ENCODE peak calls at places on chromosome 9, in eight cellular contexts. X is colonic mucosa; E is AG08396; F is Caco-2; I is mesothelial cell of epicardium; L is activated CD8-positive, alpha-beta T cell treated with anti-CD3 and anti-CD28 coated beads, Interleukin-2, amount 10 ng/mL, durations not matched to agents 7 days and 5 days; Z is GM12891; V is HEK293T. N is an unnamed sample.

GRCh38 chr9:26229324-26230054 is 551.2 kb upstream of the TUSC1 start:
- DNase-seq in L (no peak), Z (no peak), F (no peak), V (no peak), E (no peak), I (no peak), X (no peak), N (no peak)

GRCh38 chr9:107224252-107224651 is 58.8 kb upstream of the RAD23B start:
- DNase-seq in F (no peak), Z (no peak), E (no peak), L (no peak), X (no peak), I (no peak), V (no peak), N (no peak)

GRCh38 chr9:91433180-91433579 is 9.5 kb upstream of the NFIL3 start:
- DNase-seq in E (peak), I (no peak), X (peak), Z (no peak), F (peak), L (no peak), V (no peak), N (no peak)

GRCh38 chr9:88173378-88173999 is 35.2 kb upstream of the SPATA31C2 start:
- DNase-seq in V (peak), X (peak), L (peak), Z (no peak), I (no peak), E (peak), F (peak), N (peak)

GRCh38 chr9:6355728-6356127 is 27.6 kb downstream of the TPD52L3 start:
- DNase-seq in E (peak), F (no peak), X (no peak), Z (no peak), L (no peak), I (no peak), V (no peak), N (no peak)

GRCh38 chr9:98365227-98365669 is 109.8 kb upstream of the TBC1D2 start:
- DNase-seq in X (peak), I (no peak), V (no peak), L (peak), E (no peak), Z (no peak), F (peak), N (no peak)

GRCh38 chr9:133518193-133518592 is 6.6 kb downstream of the MYMK start:
- DNase-seq in Z (no peak), X (no peak), F (no peak), L (no peak), E (no peak), V (no peak), I (no peak), N (no peak)

GRCh38 chr9:117205806-117206205 is 209.1 kb downstream of the ASTN2 start:
- DNase-seq in E (no peak), I (no peak), Z (no peak), L (no peak), F (no peak), V (no peak), X (no peak), N (no peak)

GRCh38 chr9:136858452-136858843 is 6.3 kb downstream of the MAMDC4 start:
- DNase-seq in E (no peak), X (peak), Z (no peak), V (no peak), L (no peak), F (no peak), I (no peak), N (no peak)

GRCh38 chr9:89312154-89312616 is 1.2 kb downstream of the CKS2 start:
- DNase-seq in L (peak), X (peak), I (no peak), E (no peak), F (no peak), Z (no peak), V (no peak), N (no peak)

GRCh38 chr9:129280236-129281231 is 102.5 kb upstream of the IER5L start:
- DNase-seq in Z (no peak), X (no peak), V (no peak), I (no peak), L (no peak), E (peak), F (no peak), N (no peak)

GRCh38 chr9:90919883-90920282 is 118.3 kb downstream of the SYK start:
- DNase-seq in I (no peak), X (no peak), L (no peak), Z (no peak), V (no peak), F (no peak), E (no peak), N (no peak)

GRCh38 chr9:107422189-107422802 is 67.3 kb downstream of the KLF4 start:
- DNase-seq in V (peak), L (peak), X (peak), Z (peak), F (peak), E (peak), I (peak), N (peak)

GRCh38 chr9:14352549-14352948 is 38.6 kb upstream of the NFIB start:
- DNase-seq in X (no peak), E (no peak), F (no peak), L (no peak), V (no peak), Z (no peak), I (no peak), N (no peak)

GRCh38 chr9:122819326-122819725 is 9.1 kb downstream of the PDCL start:
- DNase-seq in F (no peak), V (no peak), I (no peak), X (no peak), Z (no peak), E (peak), L (no peak), N (no peak)

GRCh38 chr9:73613092-73613701 is 461.5 kb downstream of the ANXA1 start:
- DNase-seq in X (no peak), F (no peak), Z (no peak), I (no peak), L (no peak), V (no peak), E (no peak), N (no peak)

GRCh38 chr9:21933865-21934264 is 60.3 kb downstream of the CDKN2A start:
- DNase-seq in X (no peak), F (no peak), E (no peak), V (no peak), Z (no peak), L (no peak), I (no peak), N (no peak)

GRCh38 chr9:72554221-72554641 is 32.8 kb downstream of the TMC1 start:
- DNase-seq in F (peak), X (no peak), Z (no peak), V (no peak), L (no peak), I (no peak), E (peak), N (no peak)

GRCh38 chr9:110952018-110952864 is 86.0 kb downstream of the LPAR1 start:
- DNase-seq in I (no peak), Z (no peak), L (no peak), E (no peak), X (no peak), F (no peak), V (no peak), N (no peak)

GRCh38 chr9:6822696-6823095 is 64.9 kb downstream of the KDM4C start:
- DNase-seq in I (no peak), V (no peak), X (no peak), E (no peak), L (no peak), Z (no peak), F (no peak), N (no peak)

GRCh38 chr9:132761602-132762001 is 91.3 kb downstream of the GTF3C4 start:
- DNase-seq in X (no peak), V (no peak), L (no peak), E (no peak), I (no peak), Z (no peak), F (no peak), N (no peak)

GRCh38 chr9:94692601-94693000 is 33.9 kb upstream of the AOPEP start:
- DNase-seq in V (no peak), X (no peak), E (no peak), Z (no peak), I (no peak), F (peak), L (no peak), N (no peak)